ENCODE peak calls at places on chromosomes 13 and 19, in ten cellular contexts. H is brain microvascular endothelial cell, X is fibroblast of pulmonary artery, Z is mucosa of descending colon, S is heart left ventricle, B is HCT116, D is foreskin fibroblast, W is lower leg skin, J is psoas muscle, E is lower lobe of right lung. Q is an unnamed sample.

GRCh38 chr19:18649371-18650047 is 12.7 kb downstream of the KLHL26 start:
- DNase-seq in H (peak; percentile 51), X (no peak), Z (peak; percentile 53), S (peak; percentile 84), B (no peak), D (peak; percentile 23), W (peak; percentile 55), J (peak; percentile 77), E (peak; percentile 70), Q (peak; percentile 76)

GRCh38 chr19:48636859-48637448 is at the start of gene DBP:
- DNase-seq in H (no peak), X (no peak), Z (no peak), S (no peak), B (no peak), D (no peak), W (no peak), J (no peak), E (peak; percentile 80), Q (no peak)

GRCh38 chr19:37817180-37817911 is 38.0 kb upstream of the ZNF573 start:
- DNase-seq in H (peak; percentile 34), X (peak; percentile 27), Z (peak; percentile 64), S (peak; percentile 90), B (no peak), D (peak; percentile 26), W (peak; percentile 29), J (peak; percentile 82), E (peak; percentile 78), Q (peak; percentile 45)

GRCh38 chr13:93244918-93245280 is 18.3 kb downstream of the GPC6 start:
- DNase-seq in H (no peak), X (peak; percentile 40), Z (no peak), S (no peak), B (no peak), D (peak; percentile 25), W (no peak), J (no peak), E (no peak), Q (peak; percentile 41)

GRCh38 chr13:27044837-27045570 is 126.6 kb downstream of the USP12 start:
- DNase-seq in H (no peak), X (no peak), Z (no peak), S (no peak), B (no peak), D (no peak), W (no peak), J (no peak), E (no peak), Q (peak; percentile 23)

GRCh38 chr19:39212377-39212742 is 8.3 kb upstream of the SYCN start:
- DNase-seq in H (peak; percentile 12), X (peak; percentile 21), Z (peak; percentile 50), S (no peak), B (peak; percentile 53), D (no peak), W (no peak), J (no peak), E (peak; percentile 60), Q (no peak)

GRCh38 chr13:56755181-56755580 is 385.5 kb upstream of the PRR20A start:
- DNase-seq in H (no peak), X (peak; percentile 51), Z (no peak), S (no peak), B (no peak), D (no peak), W (no peak), J (no peak), E (no peak), Q (no peak)

GRCh38 chr13:109883181-109884180 is 97.1 kb upstream of the IRS2 start:
- DNase-seq in H (no peak), X (no peak), Z (peak; percentile 43), S (no peak), B (no peak), D (no peak), W (no peak), J (no peak), E (no peak), Q (no peak)

GRCh38 chr13:113658836-113659235 is 838 bp upstream of the ATP4B start:
- DNase-seq in H (no peak), X (no peak), Z (no peak), S (no peak), B (no peak), D (no peak), W (no peak), J (no peak), E (peak; percentile 14), Q (no peak)

GRCh38 chr19:45574526-45574925 is 10.1 kb downstream of the OPA3 start:
- DNase-seq in H (no peak), X (no peak), Z (no peak), S (no peak), B (no peak), D (no peak), W (no peak), J (no peak), E (no peak), Q (no peak)

GRCh38 chr13:75760182-75760981 is 124.3 kb downstream of the LMO7 start:
- DNase-seq in H (no peak), X (no peak), Z (peak; percentile 83), S (peak; percentile 14), B (peak; percentile 37), D (no peak), W (no peak), J (no peak), E (peak; percentile 61), Q (no peak)

GRCh38 chr19:57769345-57770131 is at the start of gene ZNF586:
- DNase-seq in H (peak; percentile 92), X (peak; percentile 95), Z (peak; percentile 91), S (peak; percentile 91), B (peak; percentile 63), D (peak; percentile 88), W (peak; percentile 88), J (peak; percentile 89), E (peak; percentile 95), Q (peak; percentile 93)

GRCh38 chr13:101690871-101691270 is 238.4 kb downstream of the ITGBL1 start:
- DNase-seq in H (no peak), X (no peak), Z (no peak), S (no peak), B (no peak), D (no peak), W (no peak), J (no peak), E (no peak), Q (no peak)

GRCh38 chr13:113002206-113002821 is 33.3 kb downstream of the MCF2L start:
- DNase-seq in H (no peak), X (no peak), Z (peak; percentile 53), S (no peak), B (no peak), D (no peak), W (no peak), J (no peak), E (no peak), Q (no peak)

GRCh38 chr19:19460258-19460731 is 54.8 kb downstream of the GATAD2A start:
- DNase-seq in H (no peak), X (no peak), Z (no peak), S (no peak), B (no peak), D (peak; percentile 14), W (no peak), J (no peak), E (peak; percentile 46), Q (no peak)

GRCh38 chr13:31009166-31009565 is 76.7 kb downstream of the TEX26 start:
- DNase-seq in H (peak; percentile 22), X (no peak), Z (no peak), S (no peak), B (no peak), D (no peak), W (no peak), J (no peak), E (no peak), Q (peak; percentile 23)

DNA sequence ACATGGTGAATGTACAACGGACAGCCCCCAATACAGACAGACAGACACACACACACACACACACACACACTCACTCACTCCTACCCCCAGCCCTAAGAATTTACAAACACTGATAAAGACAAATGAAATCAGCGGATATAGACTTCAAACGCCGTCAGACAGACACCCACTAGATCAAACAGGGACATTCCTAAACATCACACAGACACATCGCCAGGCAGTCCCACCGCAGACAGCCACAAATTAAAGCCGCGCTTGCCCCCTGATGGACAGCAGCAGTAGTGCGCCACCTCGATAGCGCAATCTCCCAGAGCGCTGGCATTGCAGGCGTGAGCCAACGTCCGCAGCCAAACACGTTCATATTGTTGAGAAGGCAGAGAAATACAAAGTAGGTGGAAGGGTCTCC is 24.7 kb upstream of the ADGRE1 start:
- DNase-seq in H (peak; percentile 86), X (peak; percentile 87), Z (peak; percentile 86), S (peak; percentile 68), B (peak; percentile 81), D (peak; percentile 74), W (peak; percentile 78), J (peak; percentile 73), E (peak; percentile 89), Q (peak; percentile 73)
- H3K4me3 ChIP-seq in H (peak overlapping the region; percentile 15), X (peak overlapping the region; percentile 34), Z (no peak overlapping the region), S (peak overlapping the region; percentile 35), B (peak overlapping the region; percentile 28), D (peak overlapping the region; percentile 45), W (no peak overlapping the region), J (peak overlapping the region; percentile 40), E (peak overlapping the region; percentile 50), Q (no peak overlapping the region)

GRCh38 chr19:54379187-54379678 is 14.5 kb upstream of the LAIR1 start:
- DNase-seq in H (no peak), X (no peak), Z (no peak), S (no peak), B (no peak), D (no peak), W (no peak), J (no peak), E (no peak), Q (no peak)
- TF ChIP-seq CTCF in H (no peak), X (no peak), Z (no peak), S (no peak), B (no peak), D (no peak), W (no peak), J (no peak), E (no peak), Q (no peak)

DNA sequence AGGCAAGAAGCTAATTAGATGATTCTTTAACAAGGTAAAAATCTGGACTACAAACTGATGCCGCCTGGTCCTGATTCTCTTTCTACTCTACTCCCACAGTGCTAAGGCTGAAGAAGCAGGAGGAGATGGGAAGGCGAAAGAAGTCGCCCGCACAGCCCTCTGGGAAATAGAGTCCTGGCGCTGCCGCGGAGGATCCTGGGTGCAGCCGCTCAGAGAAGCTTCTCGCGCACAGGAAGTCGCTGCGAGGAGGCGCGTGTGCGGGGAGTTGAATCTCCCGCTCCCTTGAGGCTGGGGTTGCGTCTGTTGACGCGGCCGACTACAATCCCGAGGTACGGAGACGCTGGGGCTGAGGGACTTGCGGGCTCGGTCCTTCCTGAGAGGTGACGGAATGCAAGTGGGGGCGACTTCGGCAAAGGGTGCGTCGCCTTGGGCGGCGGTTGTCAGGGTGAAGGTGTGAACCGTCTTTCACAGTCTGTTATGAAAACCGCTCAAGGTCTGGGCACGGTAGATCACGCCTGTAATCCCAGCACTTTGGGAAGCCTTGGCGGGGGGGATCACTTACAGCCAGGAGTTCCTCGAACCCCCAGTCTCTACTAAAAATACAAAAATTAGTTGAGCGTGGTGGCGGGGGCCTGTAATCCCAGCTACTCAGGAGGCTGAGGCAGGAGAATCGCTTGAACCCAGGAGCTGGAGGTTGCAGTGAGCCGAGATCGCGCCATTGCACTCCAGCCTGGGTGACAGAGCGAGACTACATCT is at the start of gene ZNF473:
- DNase-seq in H (peak; percentile 95), X (peak; percentile 96), Z (peak; percentile 96), S (peak; percentile 94), B (no peak), D (peak; percentile 94), W (peak; percentile 94), J (peak; percentile 95), E (peak; percentile 97), Q (peak; percentile 98)
- H3K4me3 ChIP-seq in H (peak within 1 kb of the TSS; percentile 97), X (peak within 1 kb of the TSS; percentile 99), Z (peak within 1 kb of the TSS; percentile 89), S (peak within 1 kb of the TSS; percentile 100), B (peak within 1 kb of the TSS; percentile 100), D (peak within 1 kb of the TSS; percentile 97), W (peak within 1 kb of the TSS; percentile 67), J (peak within 1 kb of the TSS; percentile 99), E (peak within 1 kb of the TSS; percentile 86), Q (peak within 1 kb of the TSS; percentile 99)

GRCh38 chr19:51882518-51882917 is 5.2 kb downstream of the ZNF577 start:
- DNase-seq in H (no peak), X (no peak), Z (no peak), S (no peak), B (no peak), D (no peak), W (no peak), J (no peak), E (no peak), Q (no peak)
- TF ChIP-seq CTCF in H (no peak), X (no peak), Z (no peak), S (no peak), B (no peak), D (no peak), W (no peak), J (no peak), E (no peak), Q (no peak)

Q was measured in astrocyte of the spinal cord.